ENCODE peak calls at places on chromosomes 2 and 18, in seven cellular contexts. One of them, this sample, is unnamed.

GRCh38 chr2:106695919-106696318 is 190.0 kb downstream of the ST6GAL2 start:
- DNase-seq in aorta: no peak
- DNase-seq in kidney epithelial cell: no peak
- DNase-seq in cardiac fibroblast: no peak
- DNase-seq in astrocyte: no peak
- DNase-seq in upper lobe of right lung: no peak
- DNase-seq in fibroblast of pulmonary artery: no peak
- DNase-seq in this sample: no peak

GRCh38 chr2:33588246-33588645 is 10.9 kb downstream of the FAM98A start:
- DNase-seq in aorta: no peak
- DNase-seq in upper lobe of right lung: no peak
- DNase-seq in astrocyte: peak
- DNase-seq in cardiac fibroblast: no peak
- DNase-seq in kidney epithelial cell: no peak
- DNase-seq in fibroblast of pulmonary artery: peak
- DNase-seq in this sample: no peak

GRCh38 chr2:177616066-177616465 is 223.5 kb downstream of the AGPS start:
- DNase-seq in upper lobe of right lung: no peak
- DNase-seq in kidney epithelial cell: no peak
- DNase-seq in aorta: no peak
- DNase-seq in astrocyte: no peak
- DNase-seq in cardiac fibroblast: no peak
- DNase-seq in fibroblast of pulmonary artery: no peak
- DNase-seq in this sample: no peak

GRCh38 chr2:101200714-101201113 is 49.5 kb upstream of the TBC1D8 start:
- DNase-seq in aorta: no peak
- DNase-seq in kidney epithelial cell: no peak
- DNase-seq in upper lobe of right lung: no peak
- DNase-seq in astrocyte: peak
- DNase-seq in fibroblast of pulmonary artery: peak
- DNase-seq in cardiac fibroblast: peak
- DNase-seq in this sample: no peak

GRCh38 chr2:39506215-39506614 is 69.1 kb upstream of the MAP4K3 start:
- DNase-seq in aorta: no peak
- DNase-seq in astrocyte: no peak
- DNase-seq in kidney epithelial cell: no peak
- DNase-seq in fibroblast of pulmonary artery: no peak
- DNase-seq in cardiac fibroblast: peak
- DNase-seq in upper lobe of right lung: no peak
- DNase-seq in this sample: no peak

GRCh38 chr2:101718993-101719571 is 21.6 kb downstream of the MAP4K4 start:
- DNase-seq in fibroblast of pulmonary artery: no peak
- DNase-seq in cardiac fibroblast: no peak
- DNase-seq in kidney epithelial cell: no peak
- DNase-seq in upper lobe of right lung: no peak
- DNase-seq in astrocyte: no peak
- DNase-seq in aorta: no peak
- DNase-seq in this sample: no peak

GRCh38 chr2:9538000-9538507 is 17.6 kb downstream of the ADAM17 start:
- DNase-seq in aorta: no peak
- DNase-seq in fibroblast of pulmonary artery: peak
- DNase-seq in astrocyte: peak
- DNase-seq in upper lobe of right lung: no peak
- DNase-seq in kidney epithelial cell: no peak
- DNase-seq in cardiac fibroblast: peak
- DNase-seq in this sample: no peak

GRCh38 chr2:37774976-37775907 is 103.8 kb upstream of the CDC42EP3 start:
- DNase-seq in upper lobe of right lung: no peak
- DNase-seq in kidney epithelial cell: no peak
- DNase-seq in aorta: no peak
- DNase-seq in fibroblast of pulmonary artery: no peak
- DNase-seq in astrocyte: no peak
- DNase-seq in cardiac fibroblast: peak
- DNase-seq in this sample: no peak

GRCh38 chr2:80822999-80823398 is 518.4 kb upstream of the LRRTM1 start:
- DNase-seq in astrocyte: no peak
- DNase-seq in kidney epithelial cell: no peak
- DNase-seq in upper lobe of right lung: no peak
- DNase-seq in fibroblast of pulmonary artery: no peak
- DNase-seq in aorta: no peak
- DNase-seq in cardiac fibroblast: no peak
- DNase-seq in this sample: no peak

GRCh38 chr2:159904565-159905281 is 106.7 kb upstream of the CD302 start:
- DNase-seq in fibroblast of pulmonary artery: peak
- DNase-seq in aorta: peak
- DNase-seq in kidney epithelial cell: no peak
- DNase-seq in astrocyte: no peak
- DNase-seq in cardiac fibroblast: no peak
- DNase-seq in upper lobe of right lung: peak
- DNase-seq in this sample: peak

GRCh38 chr2:201267278-201268030 is 7.1 kb downstream of the CASP8 start:
- DNase-seq in astrocyte: no peak
- DNase-seq in aorta: no peak
- DNase-seq in fibroblast of pulmonary artery: no peak
- DNase-seq in cardiac fibroblast: no peak
- DNase-seq in kidney epithelial cell: no peak
- DNase-seq in upper lobe of right lung: no peak
- DNase-seq in this sample: no peak

GRCh38 chr2:12534646-12535263 is 182.0 kb upstream of the TRIB2 start:
- DNase-seq in aorta: peak
- DNase-seq in upper lobe of right lung: no peak
- DNase-seq in kidney epithelial cell: peak
- DNase-seq in astrocyte: peak
- DNase-seq in fibroblast of pulmonary artery: peak
- DNase-seq in cardiac fibroblast: peak
- DNase-seq in this sample: no peak

GRCh38 chr2:69683170-69683971 is 39.8 kb upstream of the AAK1 start:
- DNase-seq in kidney epithelial cell: peak
- DNase-seq in astrocyte: peak
- DNase-seq in fibroblast of pulmonary artery: peak
- DNase-seq in aorta: no peak
- DNase-seq in upper lobe of right lung: no peak
- DNase-seq in cardiac fibroblast: peak
- DNase-seq in this sample: no peak

GRCh38 chr2:237558918-237559645 is 7.3 kb upstream of the PRLH start:
- DNase-seq in aorta: peak
- DNase-seq in upper lobe of right lung: peak
- DNase-seq in astrocyte: peak
- DNase-seq in fibroblast of pulmonary artery: peak
- DNase-seq in cardiac fibroblast: peak
- DNase-seq in kidney epithelial cell: peak
- DNase-seq in this sample: no peak

GRCh38 chr2:204670124-204670523 is 124.8 kb downstream of the PARD3B start:
- DNase-seq in upper lobe of right lung: no peak
- DNase-seq in aorta: no peak
- DNase-seq in cardiac fibroblast: no peak
- DNase-seq in fibroblast of pulmonary artery: no peak
- DNase-seq in astrocyte: no peak
- DNase-seq in kidney epithelial cell: no peak
- DNase-seq in this sample: no peak

GRCh38 chr2:119760237-119760807 is 600 bp downstream of the PTPN4 start:
- DNase-seq in upper lobe of right lung: no peak
- DNase-seq in aorta: peak
- DNase-seq in kidney epithelial cell: no peak
- DNase-seq in cardiac fibroblast: no peak
- DNase-seq in astrocyte: no peak
- DNase-seq in fibroblast of pulmonary artery: no peak
- DNase-seq in this sample: no peak

GRCh38 chr18:78664851-78665250 is 314.8 kb upstream of the SALL3 start:
- DNase-seq in kidney epithelial cell: no peak
- DNase-seq in astrocyte: no peak
- DNase-seq in cardiac fibroblast: no peak
- DNase-seq in fibroblast of pulmonary artery: no peak
- DNase-seq in upper lobe of right lung: no peak
- DNase-seq in aorta: no peak
- DNase-seq in this sample: no peak

GRCh38 chr2:11809586-11810236 is 63.3 kb downstream of the LPIN1 start:
- DNase-seq in upper lobe of right lung: no peak
- DNase-seq in kidney epithelial cell: no peak
- DNase-seq in cardiac fibroblast: no peak
- DNase-seq in astrocyte: no peak
- DNase-seq in aorta: no peak
- DNase-seq in fibroblast of pulmonary artery: peak
- DNase-seq in this sample: no peak

GRCh38 chr2:237150186-237150585 is 64.5 kb downstream of the COPS8 start:
- DNase-seq in cardiac fibroblast: no peak
- DNase-seq in aorta: no peak
- DNase-seq in astrocyte: no peak
- DNase-seq in kidney epithelial cell: no peak
- DNase-seq in upper lobe of right lung: no peak
- DNase-seq in fibroblast of pulmonary artery: no peak
- DNase-seq in this sample: no peak

GRCh38 chr2:186695081-186695756 is 1.4 kb downstream of the FAM171B start:
- DNase-seq in upper lobe of right lung: no peak
- DNase-seq in aorta: no peak
- DNase-seq in fibroblast of pulmonary artery: peak
- DNase-seq in astrocyte: peak
- DNase-seq in kidney epithelial cell: no peak
- DNase-seq in cardiac fibroblast: peak
- DNase-seq in this sample: no peak

GRCh38 chr2:46866770-46867246 is 48.8 kb downstream of the MCFD2 start:
- DNase-seq in fibroblast of pulmonary artery: peak
- DNase-seq in cardiac fibroblast: peak
- DNase-seq in upper lobe of right lung: no peak
- DNase-seq in astrocyte: no peak
- DNase-seq in kidney epithelial cell: no peak
- DNase-seq in aorta: no peak
- DNase-seq in this sample: no peak

GRCh38 chr2:143819190-143819735 is 690.0 kb downstream of the ARHGAP15 start:
- DNase-seq in fibroblast of pulmonary artery: no peak
- DNase-seq in aorta: no peak
- DNase-seq in astrocyte: no peak
- DNase-seq in upper lobe of right lung: no peak
- DNase-seq in cardiac fibroblast: no peak
- DNase-seq in kidney epithelial cell: no peak
- DNase-seq in this sample: no peak

GRCh38 chr2:121567957-121568409 is 37.3 kb downstream of the RNU4ATAC start:
- DNase-seq in kidney epithelial cell: no peak
- DNase-seq in aorta: no peak
- DNase-seq in astrocyte: peak
- DNase-seq in upper lobe of right lung: no peak
- DNase-seq in fibroblast of pulmonary artery: no peak
- DNase-seq in cardiac fibroblast: peak
- DNase-seq in this sample: no peak

GRCh38 chr2:170823800-170824153 is 7.1 kb downstream of the GAD1 start:
- DNase-seq in kidney epithelial cell: no peak
- DNase-seq in fibroblast of pulmonary artery: no peak
- DNase-seq in upper lobe of right lung: no peak
- DNase-seq in astrocyte: no peak
- DNase-seq in aorta: no peak
- DNase-seq in cardiac fibroblast: no peak
- DNase-seq in this sample: no peak

GRCh38 chr2:9298583-9298982 is 92.0 kb downstream of the ASAP2 start:
- DNase-seq in cardiac fibroblast: no peak
- DNase-seq in kidney epithelial cell: no peak
- DNase-seq in fibroblast of pulmonary artery: no peak
- DNase-seq in upper lobe of right lung: no peak
- DNase-seq in astrocyte: no peak
- DNase-seq in aorta: no peak
- DNase-seq in this sample: no peak

GRCh38 chr2:45612741-45613140 is 1.7 kb upstream of the SRBD1 start:
- DNase-seq in upper lobe of right lung: no peak
- DNase-seq in kidney epithelial cell: no peak
- DNase-seq in fibroblast of pulmonary artery: peak
- DNase-seq in astrocyte: no peak
- DNase-seq in aorta: no peak
- DNase-seq in cardiac fibroblast: peak
- DNase-seq in this sample: no peak

GRCh38 chr2:194126418-194126817 is 1530.6 kb upstream of the SLC39A10 start:
- DNase-seq in kidney epithelial cell: no peak
- DNase-seq in upper lobe of right lung: no peak
- DNase-seq in cardiac fibroblast: no peak
- DNase-seq in astrocyte: peak
- DNase-seq in aorta: no peak
- DNase-seq in fibroblast of pulmonary artery: no peak
- DNase-seq in this sample: no peak
- H3K4me3 ChIP-seq in kidney epithelial cell: no peak
- H3K4me3 ChIP-seq in upper lobe of right lung: no peak
- H3K4me3 ChIP-seq in cardiac fibroblast: no peak
- H3K4me3 ChIP-seq in astrocyte: no peak
- H3K4me3 ChIP-seq in aorta: no peak
- H3K4me3 ChIP-seq in fibroblast of pulmonary artery: no peak
- H3K4me3 ChIP-seq in this sample: no peak

GRCh38 chr2:127671557-127672302 is 3.6 kb downstream of the LIMS2 start:
- DNase-seq in upper lobe of right lung: peak
- DNase-seq in fibroblast of pulmonary artery: no peak
- DNase-seq in cardiac fibroblast: no peak
- DNase-seq in kidney epithelial cell: no peak
- DNase-seq in astrocyte: no peak
- DNase-seq in aorta: no peak
- DNase-seq in this sample: no peak

GRCh38 chr2:127673304-127674069 is 1.8 kb downstream of the LIMS2 start:
- DNase-seq in upper lobe of right lung: no peak
- DNase-seq in fibroblast of pulmonary artery: no peak
- DNase-seq in aorta: no peak
- DNase-seq in cardiac fibroblast: peak
- DNase-seq in astrocyte: no peak
- DNase-seq in kidney epithelial cell: no peak
- DNase-seq in this sample: no peak

GRCh38 chr2:127674241-127675209 is 805 bp downstream of the LIMS2 start:
- DNase-seq in kidney epithelial cell: no peak
- DNase-seq in fibroblast of pulmonary artery: no peak
- DNase-seq in upper lobe of right lung: no peak
- DNase-seq in cardiac fibroblast: no peak
- DNase-seq in astrocyte: no peak
- DNase-seq in aorta: peak
- DNase-seq in this sample: no peak

GRCh38 chr2:127670957-127671290 is 4.4 kb downstream of the LIMS2 start:
- DNase-seq in astrocyte: no peak
- DNase-seq in aorta: no peak
- DNase-seq in kidney epithelial cell: no peak
- DNase-seq in cardiac fibroblast: no peak
- DNase-seq in fibroblast of pulmonary artery: no peak
- DNase-seq in upper lobe of right lung: no peak
- DNase-seq in this sample: no peak

GRCh38 chr2:127672341-127673303 is 2.7 kb downstream of the LIMS2 start:
- DNase-seq in cardiac fibroblast: no peak
- DNase-seq in aorta: no peak
- DNase-seq in fibroblast of pulmonary artery: no peak
- DNase-seq in kidney epithelial cell: no peak
- DNase-seq in astrocyte: no peak
- DNase-seq in upper lobe of right lung: no peak
- DNase-seq in this sample: no peak
- H3K4me3 ChIP-seq in cardiac fibroblast: no peak
- H3K4me3 ChIP-seq in aorta: peak
- H3K4me3 ChIP-seq in fibroblast of pulmonary artery: no peak
- H3K4me3 ChIP-seq in kidney epithelial cell: no peak
- H3K4me3 ChIP-seq in astrocyte: no peak
- H3K4me3 ChIP-seq in upper lobe of right lung: peak
- H3K4me3 ChIP-seq in this sample: peak

GRCh38 chr18:11500153-11501122 is 109.0 kb upstream of the SLC35G4 start:
- DNase-seq in cardiac fibroblast: peak
- DNase-seq in aorta: peak
- DNase-seq in upper lobe of right lung: no peak
- DNase-seq in kidney epithelial cell: peak
- DNase-seq in astrocyte: peak
- DNase-seq in fibroblast of pulmonary artery: peak
- DNase-seq in this sample: no peak
- H3K4me3 ChIP-seq in cardiac fibroblast: no peak
- H3K4me3 ChIP-seq in aorta: no peak
- H3K4me3 ChIP-seq in upper lobe of right lung: no peak
- H3K4me3 ChIP-seq in kidney epithelial cell: no peak
- H3K4me3 ChIP-seq in astrocyte: no peak
- H3K4me3 ChIP-seq in fibroblast of pulmonary artery: no peak
- H3K4me3 ChIP-seq in this sample: no peak

GRCh38 chr2:176121377-176122111 is 975 bp upstream of the HOXD9 start:
- DNase-seq in cardiac fibroblast: no peak
- DNase-seq in fibroblast of pulmonary artery: no peak
- DNase-seq in astrocyte: no peak
- DNase-seq in aorta: no peak
- DNase-seq in upper lobe of right lung: no peak
- DNase-seq in kidney epithelial cell: no peak
- DNase-seq in this sample: no peak
- H3K4me3 ChIP-seq in cardiac fibroblast: no peak
- H3K4me3 ChIP-seq in fibroblast of pulmonary artery: no peak
- H3K4me3 ChIP-seq in astrocyte: no peak
- H3K4me3 ChIP-seq in aorta: no peak
- H3K4me3 ChIP-seq in upper lobe of right lung: no peak
- H3K4me3 ChIP-seq in kidney epithelial cell: peak
- H3K4me3 ChIP-seq in this sample: peak

This sample was measured in esophagus squamous epithelium.